ENCODE peak calls at places on chromosomes 3 and 15, in seven cellular contexts. A is uterus; J is ascending aorta; X is left ventricle myocardium inferior; N is CD8-positive, alpha-beta T cell; M is tibial artery; B is IMR-90. V is an unnamed sample. For H3K9me3, the result is how much of the 10 kb centered on the place peaks cover.

GRCh38 chr3:115588201-115588600 is 35.1 kb upstream of the GAP43 start:
- DNase-seq in N (no peak), B (no peak), M (no peak), X (no peak), J (no peak), A (no peak), V (no peak)

GRCh38 chr3:134294302-134294925 is 43.8 kb upstream of the RYK start:
- DNase-seq in M (no peak), B (no peak), N (peak), A (no peak), X (no peak), J (no peak), V (no peak)

GRCh38 chr15:85723960-85724945 is 70.5 kb downstream of the KLHL25 start:
- DNase-seq in B (no peak), M (no peak), N (no peak), A (no peak), X (no peak), J (no peak), V (no peak)

GRCh38 chr3:13407926-13408325 is 12.2 kb downstream of the NUP210 start:
- DNase-seq in B (no peak), X (no peak), A (no peak), J (no peak), N (no peak), M (no peak), V (no peak)

GRCh38 chr15:36468746-36469145 is 110.7 kb upstream of the CDIN1 start:
- DNase-seq in N (no peak), X (peak), M (no peak), A (no peak), J (no peak), B (peak), V (no peak)

GRCh38 chr3:54969652-54970051 is 41.8 kb upstream of the LRTM1 start:
- DNase-seq in X (no peak), M (no peak), B (no peak), J (no peak), A (no peak), N (no peak), V (no peak)

GRCh38 chr15:60412026-60412425 is 14.2 kb upstream of the ANXA2 start:
- DNase-seq in M (no peak), A (no peak), X (no peak), J (no peak), N (no peak), B (no peak), V (no peak)

GRCh38 chr15:76376029-76376428 is 39.5 kb downstream of the ISL2 start:
- DNase-seq in B (no peak), J (no peak), X (no peak), M (no peak), N (no peak), A (no peak), V (no peak)

GRCh38 chr15:81296673-81297072 is 27.3 kb downstream of the STARD5 start:
- DNase-seq in A (no peak), N (peak), X (peak), B (no peak), J (peak), M (peak), V (peak)

GRCh38 chr3:44992555-44993470 is 16.8 kb downstream of the EXOSC7 start:
- DNase-seq in B (no peak), N (no peak), M (no peak), J (no peak), A (no peak), X (no peak), V (no peak)

GRCh38 chr3:100761951-100762350 is 52.7 kb downstream of the TFG start:
- DNase-seq in X (no peak), A (no peak), M (no peak), B (no peak), J (no peak), N (no peak), V (no peak)

GRCh38 chr3:184525337-184526157 is 36.0 kb upstream of the EPHB3 start:
- DNase-seq in A (peak), N (no peak), J (no peak), X (no peak), B (no peak), M (no peak), V (no peak)

GRCh38 chr3:35946857-35947514 is 307.7 kb downstream of the ARPP21 start:
- DNase-seq in B (no peak), X (no peak), M (no peak), A (no peak), N (no peak), J (no peak), V (no peak)

GRCh38 chr3:191696356-191696755 is 235.4 kb downstream of the PYDC2 start:
- DNase-seq in A (no peak), J (no peak), M (no peak), N (no peak), B (no peak), X (no peak), V (no peak)

GRCh38 chr3:152229692-152230091 is 39.0 kb upstream of the MBNL1 start:
- DNase-seq in X (no peak), A (no peak), M (no peak), J (no peak), N (no peak), B (no peak), V (no peak)

GRCh38 chr3:122366379-122366749 is 16.7 kb downstream of the MIX23 start:
- DNase-seq in A (no peak), B (peak), J (no peak), X (no peak), M (no peak), N (no peak), V (no peak)

GRCh38 chr3:137978328-137978727 is 31.6 kb upstream of the CLDN18 start:
- DNase-seq in N (no peak), X (no peak), B (no peak), J (no peak), A (no peak), M (no peak), V (no peak)

GRCh38 chr15:41096178-41096577 is 19.9 kb downstream of the INO80 start:
- DNase-seq in M (no peak), B (no peak), X (no peak), N (no peak), A (no peak), J (no peak), V (no peak)

GRCh38 chr3:181694805-181695660 is 16.7 kb upstream of the SOX2 start:
- DNase-seq in A (peak), N (no peak), M (no peak), B (no peak), J (peak), X (peak), V (no peak)

GRCh38 chr3:43874290-43874689 is 183.6 kb downstream of the ABHD5 start:
- DNase-seq in X (no peak), J (no peak), B (no peak), M (no peak), N (no peak), A (no peak), V (no peak)

GRCh38 chr3:45906681-45907220 is 20.4 kb downstream of the CCR9 start:
- DNase-seq in B (peak), N (no peak), J (no peak), X (no peak), A (no peak), M (no peak), V (no peak)

GRCh38 chr3:126036056-126036549 is 47.8 kb downstream of the SLC41A3 start:
- DNase-seq in X (no peak), M (peak), N (no peak), B (no peak), A (no peak), J (peak), V (no peak)

GRCh38 chr3:10505050-10505790 is at the start of gene ATP2B2:
- DNase-seq in N (no peak), A (no peak), X (no peak), J (no peak), M (no peak), B (no peak), V (no peak)

GRCh38 chr3:14418670-14419250 is 16.4 kb downstream of the SLC6A6 start:
- DNase-seq in B (no peak), X (no peak), A (no peak), N (no peak), J (no peak), M (no peak), V (no peak)

GRCh38 chr15:66617137-66618090 is 51.6 kb upstream of the LCTL start:
- DNase-seq in N (no peak), J (peak), B (peak), X (peak), A (peak), M (peak), V (no peak)

GRCh38 chr3:141853146-141853690 is 23.2 kb upstream of the ATP1B3 start:
- DNase-seq in A (no peak), J (no peak), B (no peak), X (no peak), M (no peak), N (no peak), V (no peak)

GRCh38 chr3:170244566-170244965 is 22.3 kb downstream of the PRKCI start:
- DNase-seq in J (no peak), M (no peak), B (no peak), X (no peak), A (no peak), N (no peak), V (no peak)

GRCh38 chr15:101652783-101653430 is 726 bp upstream of the TM2D3 start:
- DNase-seq in B (no peak), A (peak), M (peak), N (no peak), J (no peak), X (no peak), V (no peak)

GRCh38 chr3:186307594-186307993 is 54.4 kb downstream of the DGKG start:
- DNase-seq in J (no peak), A (no peak), N (no peak), M (no peak), X (no peak), B (peak), V (no peak)

GRCh38 chr3:15064299-15064834 is 748 bp downstream of the MRPS25 start:
- DNase-seq in J (no peak), X (no peak), N (no peak), M (no peak), A (no peak), B (peak), V (no peak)

GRCh38 chr15:59191855-59192237 is 14.8 kb upstream of the LDHAL6B start:
- DNase-seq in N (no peak), X (no peak), B (peak), J (no peak), A (no peak), M (no peak), V (no peak)

GRCh38 chr3:38985981-38986380 is 65.8 kb downstream of the SCN11A start:
- DNase-seq in X (no peak), B (no peak), M (no peak), N (no peak), A (no peak), J (no peak), V (no peak)

GRCh38 chr3:73432021-73432722 is 192.6 kb downstream of the PDZRN3 start:
- DNase-seq in A (peak), X (no peak), J (no peak), N (no peak), B (peak), M (no peak), V (no peak)

DNA sequence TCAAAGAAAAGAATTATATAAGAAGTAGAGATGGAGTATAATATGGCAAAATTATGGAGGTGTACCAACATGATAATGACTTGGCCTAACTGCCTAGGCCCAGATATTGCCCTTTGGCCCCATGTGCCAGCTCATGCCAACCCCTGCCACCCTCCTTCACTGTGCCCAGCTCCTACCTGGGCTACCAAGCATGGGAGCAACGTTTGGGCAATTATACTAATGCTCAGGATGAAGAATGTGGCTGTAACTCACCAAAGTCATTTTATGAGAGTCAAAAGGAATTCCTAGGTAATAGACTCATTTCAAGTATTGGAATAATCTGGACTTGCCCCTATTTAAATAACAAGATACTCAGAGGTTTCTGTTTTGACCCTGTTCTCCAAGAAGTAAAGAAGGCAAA is 240.2 kb upstream of the IL12A start:
- DNase-seq in J (no peak), B (no peak), A (no peak), N (no peak), X (no peak), M (no peak), V (no peak)
- H3K9me3 ChIP-seq in J (under half), B (under half), A (under half), N (under half), X (under half), M (under half), V (under half)

GRCh38 chr3:89472101-89472500 is 364.7 kb downstream of the EPHA3 start:
- DNase-seq in B (no peak), X (no peak), A (no peak), N (no peak), M (no peak), J (no peak), V (no peak)

GRCh38 chr3:89467886-89468479 is 360.6 kb downstream of the EPHA3 start:
- DNase-seq in N (no peak), M (no peak), J (no peak), B (no peak), X (no peak), A (no peak), V (no peak)
- H3K9me3 ChIP-seq in N (under half), M (under half), J (under half), B (under half), X (under half), A (under half), V (under half)

DNA sequence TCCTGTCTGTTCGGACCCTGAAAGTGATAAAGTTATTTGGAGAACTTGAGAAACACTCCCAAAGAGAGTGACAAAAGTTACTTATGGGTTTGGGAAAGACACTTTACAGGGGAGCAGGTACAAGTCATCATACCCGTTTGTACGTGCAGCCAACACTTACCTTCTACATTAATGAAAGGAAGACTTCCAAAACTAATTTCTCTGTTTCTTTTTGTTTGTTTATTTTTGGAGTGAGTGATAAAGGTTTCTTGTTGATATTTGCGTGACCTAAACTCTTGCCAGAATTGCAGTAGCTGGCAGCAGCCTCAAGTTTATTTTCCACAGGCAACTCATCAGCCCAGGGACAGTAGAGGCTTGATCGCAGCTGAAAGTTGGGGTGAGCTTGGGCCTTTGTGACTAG is 8.4 kb downstream of the ABHD2 start:
- DNase-seq in X (no peak), A (no peak), N (no peak), J (no peak), B (peak), M (peak), V (no peak)
- H3K9me3 ChIP-seq in X (under half), A (under half), N (under half), J (under half), B (under half), M (under half), V (under half)

DNA sequence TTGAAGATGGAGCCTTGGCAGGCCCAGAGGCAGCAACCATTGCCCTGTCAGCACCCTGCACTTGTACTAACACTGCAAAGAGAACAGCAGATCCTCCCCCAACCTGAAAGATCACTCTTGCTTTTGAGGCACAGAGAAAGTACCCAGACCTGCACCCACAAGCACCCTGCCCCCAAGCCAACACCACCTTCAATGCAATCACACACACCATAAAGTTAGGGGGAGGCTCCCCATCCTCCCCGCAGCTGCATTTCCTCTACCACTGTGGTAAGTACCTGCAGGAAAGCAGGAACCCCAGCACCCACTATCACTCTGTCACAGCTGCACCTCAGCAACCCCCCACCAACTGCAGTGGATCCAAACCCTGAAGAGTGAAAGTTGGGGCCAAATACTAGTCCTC is 12.0 kb downstream of the OR5K3 start:
- DNase-seq in X (no peak), M (no peak), A (no peak), B (no peak), N (no peak), J (no peak), V (no peak)
- H3K9me3 ChIP-seq in X (half or more), M (under half), A (under half), B (under half), N (under half), J (under half), V (under half)

V was measured in T-helper 17 cell.